ENCODE peak calls at places on chromosomes 16 and 17, in five cellular contexts. P is IMR-90; J is CD4-positive, alpha-beta memory T cell; O is neural progenitor cell; Z is ovary. N is an unnamed sample. For H3K4me1, the result is how much of the 10 kb centered on the place peaks cover.

GRCh38 chr17:51347851-51348584 is 87.7 kb downstream of the UTP18 start:
- DNase-seq in P (no peak), J (no peak), O (no peak), Z (no peak), N (no peak)

GRCh38 chr16:86466695-86467406 is 43.5 kb upstream of the FOXF1 start:
- DNase-seq in P (peak), J (no peak), O (no peak), Z (no peak), N (no peak)

GRCh38 chr17:55702150-55702549 is 20.5 kb downstream of the TMEM100 start:
- DNase-seq in P (no peak), J (no peak), O (no peak), Z (no peak), N (no peak)

GRCh38 chr17:50056961-50057330 is 1.0 kb downstream of the ITGA3 start:
- DNase-seq in P (peak), J (no peak), O (peak), Z (no peak), N (no peak)

GRCh38 chr16:85560932-85561247 is 52.2 kb upstream of the GSE1 start:
- DNase-seq in P (no peak), J (no peak), O (no peak), Z (no peak), N (no peak)

GRCh38 chr17:75588546-75589016 is 981 bp downstream of the MYO15B start:
- DNase-seq in P (no peak), J (no peak), O (no peak), Z (peak), N (peak)

GRCh38 chr16:79532785-79533184 is 67.8 kb downstream of the MAF start:
- DNase-seq in P (no peak), J (no peak), O (no peak), Z (no peak), N (no peak)

GRCh38 chr17:18362509-18363020 is 785 bp downstream of the SHMT1 start:
- DNase-seq in P (no peak), J (no peak), O (peak), Z (peak), N (no peak)

DNA sequence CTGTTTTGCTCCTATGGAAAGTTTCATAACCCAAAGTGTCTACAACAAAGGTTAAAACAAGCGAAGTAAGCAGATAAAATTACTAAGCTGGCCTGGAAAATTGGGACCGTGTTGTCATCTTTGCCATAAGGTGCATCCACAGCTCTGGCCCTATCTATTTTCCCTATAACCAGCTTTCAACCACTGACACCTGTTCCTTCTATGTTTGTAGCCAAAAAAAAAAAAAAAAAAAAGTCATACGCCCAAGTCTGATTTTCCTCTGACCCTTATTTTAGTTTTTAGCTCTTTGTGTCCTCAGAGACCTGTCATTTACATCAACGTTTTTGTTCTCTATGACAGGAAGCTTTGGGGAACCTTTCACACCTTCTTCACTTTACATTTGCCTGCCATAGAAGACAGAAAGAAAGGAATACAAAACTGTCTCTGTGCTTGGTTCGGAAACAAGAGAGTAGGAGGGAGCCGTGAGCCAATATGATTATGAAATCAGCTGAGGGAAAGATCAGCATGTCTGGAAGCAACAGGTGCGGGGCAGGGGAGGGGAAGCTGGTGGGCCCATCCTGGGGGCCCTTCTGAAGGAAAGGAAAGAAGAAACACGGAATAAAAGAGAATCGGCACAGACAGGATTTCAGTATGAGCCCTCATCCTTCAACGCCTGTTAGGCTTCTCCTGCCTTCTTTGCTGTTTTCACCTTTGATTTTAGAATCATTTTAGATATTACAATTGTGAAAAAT is 8.5 kb downstream of the HS3ST3A1 start:
- DNase-seq in P (no peak), J (no peak), O (no peak), Z (no peak), N (no peak)
- H3K4me3 ChIP-seq in P (no peak), J (no peak), O (no peak), Z (no peak), N (no peak)

DNA sequence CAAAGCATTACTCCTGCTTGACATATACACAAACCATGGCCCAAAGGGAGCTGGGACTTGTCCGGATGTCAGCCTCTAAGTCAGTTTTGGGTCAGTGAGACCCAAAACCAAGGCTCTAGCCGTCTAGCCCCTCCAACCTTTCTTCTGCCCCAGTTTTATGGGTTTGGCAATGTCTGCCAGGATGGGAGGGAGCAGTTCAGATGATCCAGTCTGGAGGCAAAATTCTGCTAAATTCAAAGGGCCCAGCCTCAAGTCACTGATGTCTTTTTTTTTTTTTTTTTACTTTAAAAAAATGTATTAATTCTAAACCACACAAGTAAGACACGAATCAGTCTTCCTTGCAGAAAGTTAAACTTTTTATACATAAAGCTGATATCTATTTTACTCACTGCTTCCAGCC is 8.6 kb downstream of the NLRC5 start:
- DNase-seq in P (no peak), J (no peak), O (no peak), Z (no peak), N (no peak)
- H3K4me1 ChIP-seq in P (under half), J (half or more), O (under half), Z (under half), N (half or more)

DNA sequence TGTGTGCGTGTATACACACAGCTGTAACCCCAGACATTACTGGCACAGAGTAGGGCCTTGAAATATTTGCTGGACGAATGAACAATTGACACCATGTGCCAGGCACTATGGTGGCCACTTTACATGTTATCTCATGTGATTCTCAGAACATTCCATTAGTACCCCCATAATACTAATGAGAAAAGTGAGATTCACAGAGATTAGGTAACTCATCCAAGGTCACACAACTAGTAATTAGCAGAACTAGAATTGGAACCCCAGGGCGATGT is 2.0 kb upstream of the MATCAP1 start:
- DNase-seq in P (no peak), J (no peak), O (no peak), Z (no peak), N (no peak)
- H3K4me3 ChIP-seq in P (no peak), J (peak), O (no peak), Z (no peak), N (no peak)

GRCh38 chr17:38704645-38705522 is at the start of gene MLLT6:
- DNase-seq in P (peak), J (peak), O (peak), Z (peak), N (peak)
- H3K4me1 ChIP-seq in P (under half), J (half or more), O (under half), Z (under half), N (half or more)

DNA sequence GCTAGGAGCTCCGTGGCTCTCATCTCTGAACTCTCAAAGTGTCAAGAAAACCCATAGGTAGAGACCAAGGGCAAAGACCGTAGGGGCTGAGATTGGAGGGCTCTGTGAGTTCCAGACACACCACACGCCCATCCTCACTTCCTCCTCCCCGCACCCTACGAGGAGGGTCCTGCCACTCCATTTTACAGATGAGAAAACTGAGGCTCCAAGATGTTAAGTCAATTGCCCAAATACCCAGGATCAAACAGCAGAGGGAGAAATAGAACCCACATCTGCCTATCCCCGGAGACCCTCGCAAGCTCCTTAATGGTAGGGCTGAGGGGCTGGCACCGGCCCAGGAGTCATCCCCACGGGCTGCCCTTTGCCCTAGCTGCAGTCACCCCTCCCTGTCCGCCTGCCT is 54.3 kb upstream of the ZC3H18 start:
- DNase-seq in P (no peak), J (no peak), O (no peak), Z (no peak), N (no peak)
- H3K4me3 ChIP-seq in P (no peak), J (no peak), O (no peak), Z (no peak), N (no peak)

DNA sequence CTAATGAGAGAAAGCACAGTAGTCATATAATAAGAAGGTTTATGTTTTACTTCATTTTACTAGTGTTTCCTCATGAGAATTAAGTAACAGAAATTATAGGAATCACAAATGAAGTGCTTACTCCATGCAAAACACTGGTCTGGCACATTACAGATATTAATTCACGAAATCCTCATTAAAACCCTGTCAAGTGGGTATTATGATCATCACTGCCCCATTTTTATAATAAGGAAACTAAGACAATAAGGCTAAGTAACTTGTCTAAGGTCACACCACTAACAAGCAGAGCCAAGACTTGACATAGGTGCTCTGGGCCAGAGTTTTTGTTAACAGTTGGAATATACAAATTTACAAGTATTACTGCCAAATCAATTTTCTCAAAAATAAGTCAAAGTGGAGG is 83.0 kb downstream of the KANSL1 start:
- DNase-seq in P (no peak), J (no peak), O (no peak), Z (no peak), N (no peak)
- H3K4me1 ChIP-seq in P (under half), J (half or more), O (under half), Z (under half), N (under half)

N was measured in CD4-positive, CD25-positive, alpha-beta regulatory T cell.